ENCODE peak calls at places on chromosomes 2 and 18, in four cellular contexts. Z, S, N and A are unnamed samples.

GRCh38 chr2:85323351-85323987 is 4.3 kb downstream of the TGOLN2 start:
- DNase-seq in Z (no peak), S (no peak), N (no peak), A (no peak)

GRCh38 chr2:236173734-236174607 is 5.8 kb upstream of the GBX2 start:
- DNase-seq in S (no peak), N (no peak), Z (no peak), A (no peak)

GRCh38 chr2:68292108-68292710 is 27.5 kb downstream of the CNRIP1 start:
- DNase-seq in S (no peak), N (no peak), Z (no peak), A (no peak)

GRCh38 chr2:70799706-70800105 is 9.3 kb upstream of the FIGLA start:
- DNase-seq in N (no peak), S (no peak), Z (no peak), A (no peak)

GRCh38 chr2:127608061-127609011 is 37.6 kb upstream of the GPR17 start:
- DNase-seq in Z (no peak), S (no peak), N (no peak), A (no peak)

GRCh38 chr18:3886575-3887322 is 436.8 kb downstream of the TGIF1 start:
- DNase-seq in Z (no peak), S (no peak), N (no peak), A (no peak)

GRCh38 chr2:172533687-172534086 is 22.2 kb upstream of the PDK1 start:
- DNase-seq in Z (no peak), S (no peak), N (no peak), A (no peak)

GRCh38 chr2:86622409-86622877 is 1.2 kb downstream of the RNF103 start:
- DNase-seq in Z (no peak), S (no peak), N (peak; percentile 34), A (no peak)

GRCh38 chr2:63488118-63488713 is 100.1 kb downstream of the WDPCP start:
- DNase-seq in S (no peak), Z (peak; percentile 4), N (peak; percentile 4), A (no peak)

GRCh38 chr2:212354382-212354781 is 184.2 kb downstream of the ERBB4 start:
- DNase-seq in N (no peak), S (no peak), Z (no peak), A (no peak)

GRCh38 chr2:233022561-233022960 is 9.5 kb upstream of the NGEF start:
- DNase-seq in N (no peak), Z (no peak), S (no peak), A (no peak)

GRCh38 chr2:54422072-54422581 is 34.0 kb upstream of the SPTBN1 start:
- DNase-seq in Z (no peak), N (peak; percentile 48), S (no peak), A (no peak)

GRCh38 chr2:100832885-100833284 is 12.9 kb downstream of the NPAS2 start:
- DNase-seq in N (no peak), Z (no peak), S (no peak), A (no peak)

GRCh38 chr18:56009451-56009850 is 421.5 kb upstream of the TCF4 start:
- DNase-seq in S (no peak), N (no peak), Z (no peak), A (no peak)

GRCh38 chr2:227870710-227871374 is 589 bp upstream of the DAW1 start:
- DNase-seq in Z (no peak), S (no peak), N (no peak), A (no peak)

GRCh38 chr2:192236136-192236535 is 41.4 kb upstream of the TMEFF2 start:
- DNase-seq in Z (no peak), N (no peak), S (no peak), A (no peak)

GRCh38 chr2:156332452-156333273 is at the start of gene NR4A2:
- DNase-seq in Z (peak; percentile 54), S (peak; percentile 85), N (peak; percentile 90), A (peak; percentile 70)